ENCODE peak calls at places on chromosomes 7 and 10, in five cellular contexts. S is NCI-H2081, Y is Kasumi-1, Q is frontal cortex, D is aorta. W is an unnamed sample.

GRCh38 chr7:50372921-50373320 is 68.4 kb downstream of the IKZF1 start:
- DNase-seq in Q (no peak), Y (no peak), D (no peak), S (no peak), W (no peak)

GRCh38 chr7:16398211-16399017 is 22.9 kb downstream of the CRPPA start:
- DNase-seq in S (no peak), Q (no peak), D (no peak), Y (no peak), W (no peak)

GRCh38 chr7:42107484-42107883 is 129.5 kb downstream of the GLI3 start:
- DNase-seq in D (no peak), Q (no peak), Y (no peak), S (no peak), W (no peak)

GRCh38 chr7:64947252-64948000 is 43.4 kb downstream of the ZNF117 start:
- DNase-seq in D (no peak), Y (no peak), S (no peak), Q (peak), W (no peak)

GRCh38 chr7:112594397-112594796 is 113.6 kb downstream of the LSMEM1 start:
- DNase-seq in Y (no peak), D (no peak), S (no peak), Q (no peak), W (no peak)

GRCh38 chr10:26887611-26888215 is 27.0 kb upstream of the ABI1 start:
- DNase-seq in Y (no peak), S (no peak), Q (no peak), D (no peak), W (no peak)

GRCh38 chr7:153524070-153524601 is 528.1 kb upstream of the DPP6 start:
- DNase-seq in Y (no peak), Q (peak), D (no peak), S (peak), W (no peak)

GRCh38 chr10:6339891-6340290 is 137.2 kb downstream of the PFKFB3 start:
- DNase-seq in Q (no peak), Y (no peak), S (no peak), D (no peak), W (no peak)

GRCh38 chr10:98030093-98030821 is at the start of gene CRTAC1:
- DNase-seq in Q (peak), D (peak), S (peak), Y (no peak), W (no peak)

GRCh38 chr7:151277631-151278030 is 29.1 kb upstream of the SMARCD3 start:
- DNase-seq in D (peak), Y (no peak), Q (no peak), S (no peak), W (no peak)

GRCh38 chr10:70996549-70996948 is 108.2 kb upstream of the PCBD1 start:
- DNase-seq in Q (no peak), Y (no peak), S (no peak), D (peak), W (no peak)

GRCh38 chr10:101595591-101596433 is 7.7 kb downstream of the DPCD start:
- DNase-seq in D (peak), Y (no peak), Q (no peak), S (no peak), W (no peak)

GRCh38 chr10:49165940-49166803 is 22.0 kb downstream of the TMEM273 start:
- DNase-seq in S (no peak), Y (no peak), D (no peak), Q (no peak), W (no peak)

GRCh38 chr7:34657632-34658268 is at the start of gene NPSR1:
- DNase-seq in Y (no peak), Q (no peak), S (no peak), D (no peak), W (no peak)

GRCh38 chr7:5695037-5695708 is 86.3 kb downstream of the RNF216 start:
- DNase-seq in Q (no peak), D (peak), S (no peak), Y (peak), W (peak)

GRCh38 chr10:68251625-68252275 is 19.8 kb upstream of the ATOH7 start:
- DNase-seq in D (no peak), S (no peak), Q (no peak), Y (no peak), W (no peak)

GRCh38 chr7:33744293-33744692 is 161.0 kb upstream of the BMPER start:
- DNase-seq in S (peak), D (no peak), Y (peak), Q (no peak), W (no peak)

GRCh38 chr10:113713297-113713982 is 33.7 kb downstream of the CASP7 start:
- DNase-seq in Q (no peak), Y (no peak), D (no peak), S (no peak), W (no peak)

GRCh38 chr10:128793726-128794655 is 667.8 kb upstream of the MKI67 start:
- DNase-seq in D (no peak), Q (no peak), S (no peak), Y (no peak), W (no peak)

GRCh38 chr10:25465582-25466372 is 291.0 kb downstream of the GPR158 start:
- DNase-seq in S (peak), Q (no peak), Y (no peak), D (no peak), W (no peak)

GRCh38 chr10:89327803-89328441 is at the start of gene IFIT3:
- DNase-seq in D (no peak), Y (peak), Q (peak), S (no peak), W (no peak)

GRCh38 chr7:66696774-66697191 is 43.8 kb upstream of the RABGEF1 start:
- DNase-seq in Y (peak), D (no peak), S (peak), Q (no peak), W (no peak)

GRCh38 chr10:102344067-102344466 is 51.4 kb upstream of the NFKB2 start:
- DNase-seq in D (no peak), Q (no peak), Y (no peak), S (no peak), W (no peak)

W was measured in stimulated activated naive CD8-positive, alpha-beta T cell treated with anti-CD3 and anti-CD28 coated beads, Interleukin-15, amount 100 ng/mL, for 72 hours.